ENCODE peak calls at places on chromosomes 16 and 17, in ten cellular contexts. C is NCI-H2029; G is HFF-Myc; Y is T follicular helper cell; U is ACHN; A is NCI-H748 treated with DMSO at 0.1 percent for 48 hours; N is MM.1S; T is NCI-H1694 treated with DMSO at 0.1 percent for 48 hours; D is NAMALWA; F is stimulated activated CD8-positive, alpha-beta memory T cell treated with anti-CD3 and anti-CD28 coated beads, Interleukin-4, amount 100 ng/mL, for 48 hours. S is an unnamed sample.

GRCh38 chr16:54287018-54287757 is 601 bp upstream of the IRX3 start:
- DNase-seq in T (no peak), N (no peak), G (no peak), U (no peak), Y (no peak), F (no peak), A (no peak), D (no peak), C (no peak), S (peak)

GRCh38 chr16:47699090-47699489 is 238.0 kb downstream of the PHKB start:
- DNase-seq in Y (no peak), N (no peak), F (no peak), A (no peak), G (no peak), D (no peak), U (no peak), C (no peak), T (no peak), S (no peak)

GRCh38 chr16:4613636-4614570 is 785 bp downstream of the UBALD1 start:
- DNase-seq in D (peak), T (no peak), Y (peak), N (no peak), C (no peak), A (no peak), G (no peak), U (peak), F (peak), S (no peak)

GRCh38 chr16:86529160-86529559 is 18.8 kb downstream of the FOXF1 start:
- DNase-seq in U (peak), D (no peak), F (no peak), G (no peak), T (no peak), Y (no peak), N (no peak), A (no peak), C (no peak), S (no peak)

GRCh38 chr16:88856122-88856827 is 472 bp downstream of the GALNS start:
- DNase-seq in T (no peak), D (no peak), F (no peak), N (no peak), U (peak), A (no peak), G (no peak), C (no peak), Y (peak), S (no peak)

GRCh38 chr16:15466886-15467781 is 32.7 kb downstream of the BMERB1 start:
- DNase-seq in D (peak), G (no peak), F (no peak), T (peak), C (no peak), N (peak), Y (no peak), U (peak), A (no peak), S (peak)

GRCh38 chr17:12438813-12439586 is 226.7 kb upstream of the MYOCD start:
- DNase-seq in D (no peak), C (no peak), T (no peak), A (no peak), F (no peak), Y (no peak), U (no peak), G (no peak), N (no peak), S (no peak)

GRCh38 chr16:75750516-75750915 is 24.2 kb upstream of the CPHXL start:
- DNase-seq in G (no peak), T (no peak), A (no peak), F (no peak), U (no peak), D (no peak), N (no peak), C (no peak), Y (no peak), S (no peak)

GRCh38 chr16:14110728-14111251 is 39.7 kb downstream of the MRTFB start:
- DNase-seq in N (no peak), G (no peak), Y (no peak), C (no peak), F (no peak), A (no peak), U (no peak), T (no peak), D (no peak), S (no peak)

GRCh38 chr17:1047177-1047885 is 50.4 kb downstream of the TIMM22 start:
- DNase-seq in Y (no peak), D (no peak), F (no peak), T (peak), G (no peak), N (no peak), A (no peak), U (no peak), C (no peak), S (no peak)

GRCh38 chr17:2058521-2059124 is 3.7 kb downstream of the HIC1 start:
- DNase-seq in C (no peak), A (no peak), T (no peak), F (peak), D (peak), U (no peak), N (peak), Y (peak), G (no peak), S (no peak)